ENCODE peak calls at places on chromosomes 13 and 19, in nine cellular contexts. M is IMR-90, P is ovary, R is body of pancreas, A is GM12878, W is uterus, H is cardiac muscle cell, S is heart left ventricle, K is H1. Q is an unnamed sample. For H3K4me1, the result is how much of the 10 kb centered on the place peaks cover.

GRCh38 chr13:59144700-59145099 is 1019.0 kb downstream of the DIAPH3 start:
- DNase-seq in M (no peak), P (no peak), R (peak), A (no peak), W (no peak), H (peak), S (no peak), K (no peak), Q (no peak)

GRCh38 chr19:15161028-15161984 is 39.5 kb downstream of the NOTCH3 start:
- DNase-seq in M (peak), P (no peak), R (no peak), A (no peak), W (no peak), H (no peak), S (no peak), K (no peak), Q (no peak)

GRCh38 chr19:37963190-37963947 is 56.4 kb downstream of the SIPA1L3 start:
- DNase-seq in M (peak), P (no peak), R (no peak), A (no peak), W (no peak), H (peak), S (no peak), K (no peak), Q (no peak)

GRCh38 chr19:49019242-49019932 is 2.5 kb upstream of the LHB start:
- DNase-seq in M (peak), P (peak), R (peak), A (no peak), W (peak), H (peak), S (peak), K (peak), Q (peak)

GRCh38 chr13:28865951-28866350 is 45.8 kb downstream of the MTUS2 start:
- DNase-seq in M (no peak), P (no peak), R (no peak), A (no peak), W (no peak), H (no peak), S (no peak), K (no peak), Q (no peak)

GRCh38 chr19:40238775-40239174 is 12.3 kb upstream of the CCNP start:
- DNase-seq in M (no peak), P (no peak), R (no peak), A (no peak), W (no peak), H (no peak), S (no peak), K (no peak), Q (no peak)

GRCh38 chr19:15101479-15102082 is 5.6 kb upstream of the SYDE1 start:
- DNase-seq in M (peak), P (no peak), R (peak), A (no peak), W (no peak), H (peak), S (no peak), K (peak), Q (no peak)

GRCh38 chr19:19386373-19386869 is 19.1 kb upstream of the GATAD2A start:
- DNase-seq in M (no peak), P (no peak), R (no peak), A (no peak), W (no peak), H (no peak), S (no peak), K (peak), Q (no peak)

GRCh38 chr19:29666634-29667389 is 1.6 kb downstream of the PLEKHF1 start:
- DNase-seq in M (peak), P (peak), R (peak), A (no peak), W (peak), H (peak), S (peak), K (peak), Q (peak)

GRCh38 chr19:55600336-55601028 is 394 bp downstream of the ZNF524 start:
- DNase-seq in M (peak), P (peak), R (peak), A (no peak), W (peak), H (no peak), S (peak), K (peak), Q (no peak)

GRCh38 chr19:888615-889385 is 4.2 kb downstream of the MED16 start:
- DNase-seq in M (no peak), P (no peak), R (no peak), A (no peak), W (no peak), H (no peak), S (no peak), K (no peak), Q (no peak)

GRCh38 chr13:95246292-95247082 is 54.8 kb downstream of the ABCC4 start:
- DNase-seq in M (no peak), P (no peak), R (peak), A (no peak), W (no peak), H (no peak), S (no peak), K (no peak), Q (no peak)

GRCh38 chr19:9009935-9010651 is at the start of gene MUC16:
- DNase-seq in M (no peak), P (no peak), R (no peak), A (no peak), W (no peak), H (no peak), S (no peak), K (no peak), Q (no peak)

GRCh38 chr19:38617283-38617763 is 430 bp downstream of the MAP4K1 start:
- DNase-seq in M (no peak), P (peak), R (no peak), A (peak), W (no peak), H (no peak), S (no peak), K (no peak), Q (no peak)

GRCh38 chr19:416416-416815 is 7.5 kb upstream of the C2CD4C start:
- DNase-seq in M (no peak), P (no peak), R (no peak), A (no peak), W (no peak), H (no peak), S (no peak), K (no peak), Q (peak)

GRCh38 chr13:98549006-98549727 is 27.7 kb downstream of the STK24 start:
- DNase-seq in M (peak), P (no peak), R (no peak), A (no peak), W (no peak), H (peak), S (no peak), K (no peak), Q (no peak)

GRCh38 chr19:16940626-16941025 is 51.8 kb downstream of the F2RL3 start:
- DNase-seq in M (no peak), P (no peak), R (no peak), A (no peak), W (no peak), H (no peak), S (no peak), K (no peak), Q (no peak)

GRCh38 chr19:7340959-7341837 is 7.5 kb upstream of the ARHGEF18 start:
- DNase-seq in M (peak), P (peak), R (peak), A (peak), W (peak), H (peak), S (peak), K (peak), Q (peak)

GRCh38 chr19:12794936-12795335 is 3.6 kb downstream of the JUNB start:
- DNase-seq in M (peak), P (no peak), R (no peak), A (no peak), W (peak), H (peak), S (no peak), K (no peak), Q (no peak)

GRCh38 chr13:27922974-27923612 is 3.3 kb downstream of the PDX1 start:
- DNase-seq in M (no peak), P (no peak), R (no peak), A (no peak), W (no peak), H (no peak), S (no peak), K (no peak), Q (no peak)

GRCh38 chr19:11337080-11337479 is 2.4 kb downstream of the RAB3D start:
- DNase-seq in M (no peak), P (no peak), R (no peak), A (no peak), W (no peak), H (no peak), S (no peak), K (no peak), Q (no peak)

GRCh38 chr19:13681509-13681908 is 82.8 kb upstream of the MRI1 start:
- DNase-seq in M (no peak), P (no peak), R (no peak), A (no peak), W (no peak), H (peak), S (no peak), K (no peak), Q (no peak)

GRCh38 chr13:63163903-63164302 is 1748.3 kb upstream of the PCDH20 start:
- DNase-seq in M (no peak), P (no peak), R (no peak), A (no peak), W (no peak), H (no peak), S (no peak), K (no peak), Q (no peak)

GRCh38 chr19:43555185-43555770 is 20.0 kb downstream of the XRCC1 start:
- DNase-seq in M (peak), P (peak), R (peak), A (no peak), W (peak), H (peak), S (peak), K (peak), Q (peak)

GRCh38 chr19:9885077-9885552 is 50.0 kb downstream of the PIN1 start:
- DNase-seq in M (peak), P (peak), R (peak), A (no peak), W (peak), H (peak), S (peak), K (no peak), Q (peak)

GRCh38 chr19:7099597-7099921 is 30.1 kb downstream of the ZNF557 start:
- DNase-seq in M (no peak), P (no peak), R (no peak), A (no peak), W (no peak), H (no peak), S (no peak), K (no peak), Q (no peak)

GRCh38 chr19:37706052-37706605 is 13.4 kb downstream of the ZNF607 start:
- DNase-seq in M (no peak), P (no peak), R (no peak), A (no peak), W (no peak), H (no peak), S (no peak), K (no peak), Q (no peak)

DNA sequence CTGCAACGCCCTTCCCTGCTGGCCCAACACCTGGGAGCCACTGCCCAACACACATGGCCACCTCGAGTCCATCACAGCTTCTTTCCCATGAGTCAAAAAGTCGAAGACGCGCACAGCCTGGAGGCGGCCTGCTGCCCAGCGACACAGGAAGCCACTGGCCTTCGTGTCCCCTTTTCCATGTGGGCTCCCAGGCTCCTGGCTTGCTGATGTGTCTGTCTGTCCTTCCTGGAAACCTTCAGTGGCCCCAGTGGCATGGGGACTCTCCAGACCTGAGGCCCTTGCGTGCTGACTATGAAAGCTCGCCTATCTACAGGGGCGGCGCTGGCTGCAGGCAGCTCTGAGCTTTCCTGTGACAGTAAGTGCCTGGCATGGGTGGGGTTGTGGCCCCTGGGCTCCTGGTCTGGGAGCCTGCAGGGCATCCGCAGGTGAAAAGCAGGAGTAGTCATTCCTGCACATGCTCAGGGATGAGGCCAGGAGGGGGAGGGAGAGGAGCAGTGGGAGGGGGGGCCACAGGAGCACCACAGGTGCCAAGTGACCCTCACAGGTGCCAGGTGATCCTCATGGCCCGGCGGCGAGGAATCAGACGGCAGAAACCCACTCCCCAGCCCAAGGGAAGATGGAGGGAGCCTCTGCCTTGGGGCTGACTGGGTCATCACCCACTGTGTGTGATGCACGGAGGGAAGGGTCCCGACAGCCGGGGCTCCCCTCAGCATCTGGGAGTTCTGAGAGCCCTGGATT is 27.5 kb downstream of the SH3GL1 start:
- DNase-seq in M (no peak), P (no peak), R (no peak), A (no peak), W (no peak), H (no peak), S (no peak), K (peak), Q (peak)
- H3K4me1 ChIP-seq in M (half or more), P (half or more), R (half or more), A (half or more), W (half or more), H (under half), S (half or more), K (under half), Q (half or more)

GRCh38 chr19:58382997-58383603 is 2.3 kb upstream of the ZNF837 start:
- DNase-seq in M (no peak), P (peak), R (no peak), A (no peak), W (no peak), H (no peak), S (no peak), K (no peak), Q (peak)
- H3K27ac ChIP-seq in M (no peak), P (no peak), R (no peak), A (no peak), W (no peak), H (no peak), S (no peak), K (no peak), Q (no peak)

GRCh38 chr13:49958321-49958720 is 22.2 kb upstream of the SPRYD7 start:
- DNase-seq in M (peak), P (no peak), R (no peak), A (no peak), W (no peak), H (no peak), S (no peak), K (no peak), Q (no peak)
- H3K4me3 ChIP-seq in M (no peak), P (no peak), R (no peak), A (no peak), W (no peak), H (no peak), S (no peak), K (no peak), Q (no peak)

GRCh38 chr13:110421696-110422395 is 114.8 kb downstream of the COL4A2 start:
- DNase-seq in M (peak), P (no peak), R (no peak), A (no peak), W (no peak), H (peak), S (no peak), K (no peak), Q (no peak)
- H3K4me1 ChIP-seq in M (under half), P (under half), R (under half), A (under half), W (under half), H (under half), S (under half), K (under half), Q (under half)

Q was measured in psoas muscle.